ENCODE peak calls at places on chromosome 1, in nine cellular contexts. R is AG04450, E is type B pancreatic cell, S is activated B cell treated with CpG ODN at 0.5 μM for 24 hours, G is neural crest cell, A is GM20000, V is osteoblast, F is fibroblast of pulmonary artery, I is HFF-Myc. W is an unnamed sample.
A peak's percentile ranks its signal among the peaks of the same experiment; 100 is the strongest.

GRCh38 chr1:6889875-6890480 is 104.7 kb downstream of the CAMTA1 start:
- DNase-seq in R (peak; percentile 33), E (no peak), S (no peak), G (peak; percentile 47), A (peak; percentile 31), V (no peak), F (peak; percentile 79), I (no peak), W (no peak)

GRCh38 chr1:41631971-41632370 is 147.5 kb upstream of the EDN2 start:
- DNase-seq in R (no peak), E (no peak), S (no peak), G (no peak), A (no peak), V (peak; percentile 93), F (no peak), I (no peak), W (no peak)

GRCh38 chr1:18557621-18558465 is 72.8 kb upstream of the PAX7 start:
- DNase-seq in R (no peak), E (no peak), S (no peak), G (peak; percentile 59), A (no peak), V (no peak), F (no peak), I (no peak), W (no peak)

GRCh38 chr1:154220970-154221814 is 437 bp downstream of the UBAP2L start:
- DNase-seq in R (no peak), E (peak; percentile 74), S (peak; percentile 62), G (peak; percentile 38), A (peak; percentile 68), V (peak; percentile 26), F (peak; percentile 44), I (no peak), W (no peak)

GRCh38 chr1:7717769-7718368 is 53.2 kb upstream of the VAMP3 start:
- DNase-seq in R (no peak), E (no peak), S (no peak), G (no peak), A (no peak), V (no peak), F (no peak), I (no peak), W (no peak)

GRCh38 chr1:8314346-8315280 is 3.3 kb upstream of the SLC45A1 start:
- DNase-seq in R (peak; percentile 52), E (peak; percentile 80), S (no peak), G (peak; percentile 68), A (peak; percentile 82), V (peak; percentile 98), F (peak; percentile 87), I (peak; percentile 52), W (peak; percentile 55)

GRCh38 chr1:155052412-155053400 is 1.6 kb downstream of the ADAM15 start:
- DNase-seq in R (no peak), E (no peak), S (peak; percentile 26), G (no peak), A (peak; percentile 64), V (no peak), F (no peak), I (no peak), W (no peak)

GRCh38 chr1:56516539-56517252 is 62.7 kb downstream of the PLPP3 start:
- DNase-seq in R (no peak), E (no peak), S (no peak), G (no peak), A (peak; percentile 47), V (no peak), F (peak; percentile 48), I (no peak), W (no peak)

GRCh38 chr1:193131266-193131860 is 9.5 kb downstream of the CDC73 start:
- DNase-seq in R (no peak), E (no peak), S (no peak), G (no peak), A (no peak), V (no peak), F (no peak), I (no peak), W (no peak)

GRCh38 chr1:7886346-7886745 is 33.5 kb upstream of the UTS2 start:
- DNase-seq in R (no peak), E (no peak), S (no peak), G (no peak), A (no peak), V (peak; percentile 64), F (peak; percentile 19), I (no peak), W (no peak)

GRCh38 chr1:8815582-8816285 is 1.7 kb downstream of the RERE start:
- DNase-seq in R (no peak), E (no peak), S (no peak), G (peak; percentile 43), A (no peak), V (peak; percentile 50), F (peak; percentile 67), I (no peak), W (no peak)

GRCh38 chr1:106564192-106564591 is 492.3 kb upstream of the PRMT6 start:
- DNase-seq in R (no peak), E (no peak), S (no peak), G (no peak), A (no peak), V (no peak), F (no peak), I (no peak), W (no peak)

GRCh38 chr1:232306269-232306911 is 323.5 kb downstream of the SIPA1L2 start:
- DNase-seq in R (no peak), E (no peak), S (no peak), G (no peak), A (no peak), V (no peak), F (peak; percentile 24), I (no peak), W (no peak)

GRCh38 chr1:41497631-41498030 is 13.1 kb upstream of the EDN2 start:
- DNase-seq in R (no peak), E (no peak), S (no peak), G (no peak), A (no peak), V (no peak), F (no peak), I (no peak), W (no peak)

GRCh38 chr1:21622466-21623315 is 46.5 kb downstream of the RAP1GAP start:
- DNase-seq in R (no peak), E (no peak), S (peak; percentile 45), G (peak; percentile 22), A (peak; percentile 77), V (peak; percentile 93), F (no peak), I (no peak), W (no peak)

GRCh38 chr1:22117851-22118250 is 25.0 kb downstream of the WNT4 start:
- DNase-seq in R (no peak), E (no peak), S (no peak), G (no peak), A (no peak), V (peak; percentile 68), F (peak; percentile 43), I (no peak), W (no peak)

GRCh38 chr1:246609632-246610031 is 43.4 kb downstream of the CNST start:
- DNase-seq in R (no peak), E (no peak), S (no peak), G (no peak), A (no peak), V (no peak), F (peak; percentile 17), I (no peak), W (no peak)

GRCh38 chr1:87197156-87197555 is 131.5 kb upstream of the LMO4 start:
- DNase-seq in R (no peak), E (no peak), S (no peak), G (no peak), A (no peak), V (no peak), F (peak; percentile 41), I (no peak), W (no peak)

GRCh38 chr1:9128161-9128519 is 762 bp downstream of the GPR157 start:
- DNase-seq in R (no peak), E (no peak), S (no peak), G (no peak), A (no peak), V (peak; percentile 89), F (no peak), I (no peak), W (no peak)

DNA sequence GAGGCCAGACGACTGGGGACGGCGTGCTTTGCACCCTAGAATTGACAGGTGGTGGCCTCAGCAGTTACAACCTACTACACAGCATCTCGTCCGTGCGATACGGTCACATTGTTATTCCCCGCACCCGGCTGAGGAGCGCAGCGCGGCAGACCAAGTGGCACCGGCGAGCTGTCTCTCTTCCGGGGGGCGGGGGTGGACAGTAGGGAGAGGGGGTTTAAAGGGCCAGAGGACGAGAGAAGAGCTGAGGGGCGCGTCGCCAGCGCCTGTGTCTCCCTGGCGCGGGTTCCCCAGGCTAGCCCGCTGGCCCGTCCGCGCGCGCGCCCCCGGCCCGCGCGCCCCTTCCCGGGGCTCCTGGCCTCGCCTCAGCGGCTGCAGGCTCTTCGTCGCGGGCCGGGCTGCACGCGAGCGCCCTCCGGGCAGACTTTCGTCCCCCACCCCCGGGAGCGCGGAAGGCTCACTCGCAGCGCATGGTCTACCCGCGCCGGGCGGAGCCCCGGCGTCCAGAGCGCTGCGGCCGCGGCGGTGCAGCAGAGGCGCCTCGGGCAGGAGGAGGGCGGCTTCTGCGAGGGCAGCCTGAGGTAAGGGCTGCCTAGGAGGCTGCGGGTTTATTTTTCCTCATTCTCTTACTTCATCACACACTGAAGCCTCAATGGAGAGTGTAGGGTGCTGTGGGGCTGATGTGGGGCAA is at the start of gene PDE4B:
- DNase-seq in R (no peak), E (no peak), S (no peak), G (peak; percentile 37), A (peak; percentile 47), V (peak; percentile 91), F (peak; percentile 16), I (no peak), W (no peak)
- TF ChIP-seq CTCF in R (no peak), E (no peak), S (no peak), G (no peak), A (no peak), V (no peak), F (no peak), I (no peak), W (no peak)

GRCh38 chr1:44500181-44501021 is 95.3 kb downstream of the RNF220 start:
- DNase-seq in R (no peak), E (no peak), S (no peak), G (peak; percentile 51), A (no peak), V (peak; percentile 85), F (peak; percentile 48), I (no peak), W (no peak)
- TF ChIP-seq CTCF in R (peak; percentile 37), E (peak; percentile 46), S (no peak), G (peak; percentile 31), A (no peak), V (peak; percentile 45), F (peak; percentile 50), I (peak; percentile 21), W (peak; percentile 44)

DNA sequence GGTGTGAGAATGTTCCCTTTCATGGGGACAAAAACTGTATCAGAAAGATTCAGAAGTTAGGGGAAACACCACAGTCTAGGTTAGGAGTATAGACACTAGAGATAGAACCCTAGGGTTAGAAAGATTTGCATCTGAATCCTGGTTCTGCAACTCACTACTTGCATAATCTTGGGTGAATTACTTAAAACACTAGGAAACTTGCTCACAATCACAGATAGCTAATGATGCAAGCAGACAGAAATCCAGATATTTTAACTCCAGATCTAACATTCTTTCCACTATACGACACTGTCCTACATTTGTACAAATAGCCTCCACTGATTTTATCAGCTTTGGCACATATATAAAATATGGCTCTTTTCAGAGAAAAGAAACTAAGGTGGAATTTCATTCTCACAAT is 30.8 kb upstream of the GLIS1 start:
- DNase-seq in R (no peak), E (no peak), S (no peak), G (no peak), A (no peak), V (no peak), F (peak; percentile 33), I (no peak), W (no peak)
- TF ChIP-seq CTCF in R (no peak), E (no peak), S (no peak), G (no peak), A (no peak), V (no peak), F (no peak), I (no peak), W (no peak)

GRCh38 chr1:206797534-206798383 is 25.5 kb upstream of the IL10 start:
- DNase-seq in R (no peak), E (no peak), S (no peak), G (peak; percentile 14), A (no peak), V (peak; percentile 38), F (peak; percentile 19), I (no peak), W (no peak)
- TF ChIP-seq CTCF in R (peak; percentile 53), E (peak; percentile 68), S (no peak), G (peak; percentile 56), A (peak; percentile 75), V (peak; percentile 47), F (peak; percentile 47), I (peak; percentile 68), W (peak; percentile 54)

W was measured in D721Med.